ENCODE peak calls at places on chromosomes 6 and 20, in six cellular contexts. One of them, this sample, is unnamed.

GRCh38 chr6:104855507-104855906 is 4.2 kb downstream of the HACE1 start:
- DNase-seq in nephron progenitor cell: no peak
- DNase-seq in fibroblast of the aortic adventitia: peak; percentile 39
- DNase-seq in glomerular endothelial cell: no peak
- DNase-seq in C1 segment of cervical spinal cord: no peak
- DNase-seq in pons: no peak
- DNase-seq in this sample: no peak

GRCh38 chr6:3348821-3349220 is 90.1 kb downstream of the PSMG4 start:
- DNase-seq in nephron progenitor cell: no peak
- DNase-seq in fibroblast of the aortic adventitia: no peak
- DNase-seq in glomerular endothelial cell: no peak
- DNase-seq in C1 segment of cervical spinal cord: no peak
- DNase-seq in pons: no peak
- DNase-seq in this sample: no peak

GRCh38 chr6:170114956-170115855 is 175.7 kb downstream of the DLL1 start:
- DNase-seq in nephron progenitor cell: no peak
- DNase-seq in fibroblast of the aortic adventitia: no peak
- DNase-seq in glomerular endothelial cell: no peak
- DNase-seq in C1 segment of cervical spinal cord: no peak
- DNase-seq in pons: no peak
- DNase-seq in this sample: peak; percentile 41

GRCh38 chr20:18197382-18198070 is 59.9 kb downstream of the KAT14 start:
- DNase-seq in nephron progenitor cell: no peak
- DNase-seq in fibroblast of the aortic adventitia: no peak
- DNase-seq in glomerular endothelial cell: no peak
- DNase-seq in C1 segment of cervical spinal cord: no peak
- DNase-seq in pons: no peak
- DNase-seq in this sample: no peak

GRCh38 chr6:146434991-146435390 is 108.6 kb upstream of the RAB32 start:
- DNase-seq in nephron progenitor cell: no peak
- DNase-seq in fibroblast of the aortic adventitia: no peak
- DNase-seq in glomerular endothelial cell: no peak
- DNase-seq in C1 segment of cervical spinal cord: no peak
- DNase-seq in pons: no peak
- DNase-seq in this sample: no peak

GRCh38 chr20:61599061-61599930 is 347.2 kb downstream of the CDH4 start:
- DNase-seq in nephron progenitor cell: peak; percentile 23
- DNase-seq in fibroblast of the aortic adventitia: no peak
- DNase-seq in glomerular endothelial cell: no peak
- DNase-seq in C1 segment of cervical spinal cord: no peak
- DNase-seq in pons: no peak
- DNase-seq in this sample: no peak

GRCh38 chr6:90401933-90402830 is 105.5 kb upstream of the BACH2 start:
- DNase-seq in nephron progenitor cell: no peak
- DNase-seq in fibroblast of the aortic adventitia: no peak
- DNase-seq in glomerular endothelial cell: no peak
- DNase-seq in C1 segment of cervical spinal cord: no peak
- DNase-seq in pons: no peak
- DNase-seq in this sample: no peak

GRCh38 chr6:170067257-170067656 is 223.6 kb downstream of the DLL1 start:
- DNase-seq in nephron progenitor cell: no peak
- DNase-seq in fibroblast of the aortic adventitia: no peak
- DNase-seq in glomerular endothelial cell: no peak
- DNase-seq in C1 segment of cervical spinal cord: no peak
- DNase-seq in pons: no peak
- DNase-seq in this sample: no peak

GRCh38 chr6:37077459-37078296 is 72.2 kb downstream of the FGD2 start:
- DNase-seq in nephron progenitor cell: peak; percentile 71
- DNase-seq in fibroblast of the aortic adventitia: peak; percentile 97
- DNase-seq in glomerular endothelial cell: no peak
- DNase-seq in C1 segment of cervical spinal cord: no peak
- DNase-seq in pons: no peak
- DNase-seq in this sample: peak; percentile 78

GRCh38 chr6:111657146-111657545 is 51.5 kb upstream of the TRAF3IP2 start:
- DNase-seq in nephron progenitor cell: no peak
- DNase-seq in fibroblast of the aortic adventitia: peak; percentile 61
- DNase-seq in glomerular endothelial cell: peak; percentile 41
- DNase-seq in C1 segment of cervical spinal cord: no peak
- DNase-seq in pons: no peak
- DNase-seq in this sample: no peak

GRCh38 chr6:16179970-16180431 is 51.1 kb downstream of the MYLIP start:
- DNase-seq in nephron progenitor cell: no peak
- DNase-seq in fibroblast of the aortic adventitia: no peak
- DNase-seq in glomerular endothelial cell: no peak
- DNase-seq in C1 segment of cervical spinal cord: no peak
- DNase-seq in pons: no peak
- DNase-seq in this sample: no peak

GRCh38 chr20:1718604-1719384 is 61.2 kb upstream of the SIRPG start:
- DNase-seq in nephron progenitor cell: no peak
- DNase-seq in fibroblast of the aortic adventitia: peak; percentile 98
- DNase-seq in glomerular endothelial cell: no peak
- DNase-seq in C1 segment of cervical spinal cord: no peak
- DNase-seq in pons: peak; percentile 34
- DNase-seq in this sample: no peak

GRCh38 chr6:120378582-120379220 is 955.6 kb downstream of the TBC1D32 start:
- DNase-seq in nephron progenitor cell: no peak
- DNase-seq in fibroblast of the aortic adventitia: peak; percentile 24
- DNase-seq in glomerular endothelial cell: no peak
- DNase-seq in C1 segment of cervical spinal cord: no peak
- DNase-seq in pons: no peak
- DNase-seq in this sample: no peak

GRCh38 chr6:131642565-131643261 is 5.6 kb downstream of the ENPP3 start:
- DNase-seq in nephron progenitor cell: no peak
- DNase-seq in fibroblast of the aortic adventitia: no peak
- DNase-seq in glomerular endothelial cell: no peak
- DNase-seq in C1 segment of cervical spinal cord: no peak
- DNase-seq in pons: no peak
- DNase-seq in this sample: no peak

GRCh38 chr6:125019281-125019680 is 57.0 kb downstream of the RNF217 start:
- DNase-seq in nephron progenitor cell: no peak
- DNase-seq in fibroblast of the aortic adventitia: no peak
- DNase-seq in glomerular endothelial cell: no peak
- DNase-seq in C1 segment of cervical spinal cord: no peak
- DNase-seq in pons: no peak
- DNase-seq in this sample: no peak

GRCh38 chr6:36120979-36121706 is 9.2 kb upstream of the MAPK13 start:
- DNase-seq in nephron progenitor cell: no peak
- DNase-seq in fibroblast of the aortic adventitia: peak; percentile 40
- DNase-seq in glomerular endothelial cell: no peak
- DNase-seq in C1 segment of cervical spinal cord: no peak
- DNase-seq in pons: no peak
- DNase-seq in this sample: no peak

GRCh38 chr6:1296079-1296478 is 15.8 kb upstream of the FOXQ1 start:
- DNase-seq in nephron progenitor cell: no peak
- DNase-seq in fibroblast of the aortic adventitia: no peak
- DNase-seq in glomerular endothelial cell: no peak
- DNase-seq in C1 segment of cervical spinal cord: no peak
- DNase-seq in pons: no peak
- DNase-seq in this sample: no peak

GRCh38 chr6:166726193-166726592 is 99.1 kb upstream of the RPS6KA2 start:
- DNase-seq in nephron progenitor cell: no peak
- DNase-seq in fibroblast of the aortic adventitia: no peak
- DNase-seq in glomerular endothelial cell: no peak
- DNase-seq in C1 segment of cervical spinal cord: no peak
- DNase-seq in pons: no peak
- DNase-seq in this sample: no peak

GRCh38 chr6:79694623-79695311 is 63.6 kb downstream of the SH3BGRL2 start:
- DNase-seq in nephron progenitor cell: no peak
- DNase-seq in fibroblast of the aortic adventitia: peak; percentile 6
- DNase-seq in glomerular endothelial cell: no peak
- DNase-seq in C1 segment of cervical spinal cord: no peak
- DNase-seq in pons: no peak
- DNase-seq in this sample: no peak

GRCh38 chr6:3449750-3450305 is 7.0 kb downstream of the SLC22A23 start:
- DNase-seq in nephron progenitor cell: no peak
- DNase-seq in fibroblast of the aortic adventitia: no peak
- DNase-seq in glomerular endothelial cell: no peak
- DNase-seq in C1 segment of cervical spinal cord: no peak
- DNase-seq in pons: no peak
- DNase-seq in this sample: no peak

GRCh38 chr6:111555041-111555440 is 50.6 kb downstream of the TRAF3IP2 start:
- DNase-seq in nephron progenitor cell: no peak
- DNase-seq in fibroblast of the aortic adventitia: peak; percentile 95
- DNase-seq in glomerular endothelial cell: no peak
- DNase-seq in C1 segment of cervical spinal cord: no peak
- DNase-seq in pons: peak; percentile 72
- DNase-seq in this sample: no peak

GRCh38 chr6:152973916-152974315 is 8.9 kb downstream of the FBXO5 start:
- DNase-seq in nephron progenitor cell: no peak
- DNase-seq in fibroblast of the aortic adventitia: no peak
- DNase-seq in glomerular endothelial cell: no peak
- DNase-seq in C1 segment of cervical spinal cord: no peak
- DNase-seq in pons: no peak
- DNase-seq in this sample: no peak

GRCh38 chr20:48592107-48592940 is 235.5 kb downstream of the PREX1 start:
- DNase-seq in nephron progenitor cell: no peak
- DNase-seq in fibroblast of the aortic adventitia: no peak
- DNase-seq in glomerular endothelial cell: no peak
- DNase-seq in C1 segment of cervical spinal cord: no peak
- DNase-seq in pons: no peak
- DNase-seq in this sample: no peak